ENCODE peak calls at places on chromosomes 12 and 14, in ten cellular contexts. H is natural killer cell, Y is gastrocnemius medialis, V is neural progenitor cell, L is tibial artery, F is right lobe of liver, N is GM13977, Z is body of pancreas, J is HFF-Myc, W is mammary epithelial cell. T is an unnamed sample.

GRCh38 chr14:52227559-52228222 is 39.8 kb upstream of the PTGDR start:
- DNase-seq in H (no peak), Y (no peak), V (no peak), L (no peak), F (no peak), N (no peak), Z (peak; percentile 22), J (no peak), W (no peak), T (no peak)

GRCh38 chr14:100278702-100279101 is 27.5 kb downstream of the SLC25A29 start:
- DNase-seq in H (no peak), Y (no peak), V (no peak), L (no peak), F (no peak), N (peak; percentile 34), Z (no peak), J (peak; percentile 16), W (peak; percentile 69), T (peak; percentile 42)

GRCh38 chr12:15757553-15758255 is 31.5 kb downstream of the EPS8 start:
- DNase-seq in H (no peak), Y (peak; percentile 20), V (no peak), L (peak; percentile 30), F (no peak), N (no peak), Z (no peak), J (peak; percentile 35), W (peak; percentile 91), T (no peak)

GRCh38 chr14:101008631-101009336 is 105.3 kb upstream of the RTL1 start:
- DNase-seq in H (no peak), Y (no peak), V (no peak), L (no peak), F (no peak), N (peak; percentile 12), Z (no peak), J (peak; percentile 62), W (no peak), T (peak; percentile 8)

GRCh38 chr14:68557648-68558047 is 235.2 kb downstream of the ZFP36L1 start:
- DNase-seq in H (no peak), Y (no peak), V (no peak), L (no peak), F (no peak), N (no peak), Z (no peak), J (no peak), W (no peak), T (no peak)

GRCh38 chr14:100568998-100569733 is 18.1 kb downstream of the BEGAIN start:
- DNase-seq in H (no peak), Y (no peak), V (no peak), L (no peak), F (no peak), N (no peak), Z (peak; percentile 52), J (no peak), W (no peak), T (no peak)

GRCh38 chr12:25557830-25558436 is 4.8 kb upstream of the LMNTD1 start:
- DNase-seq in H (no peak), Y (no peak), V (peak; percentile 75), L (no peak), F (no peak), N (peak; percentile 12), Z (peak; percentile 28), J (peak; percentile 25), W (peak; percentile 45), T (peak; percentile 8)

GRCh38 chr14:41830679-41831078 is 224.0 kb downstream of the LRFN5 start:
- DNase-seq in H (no peak), Y (no peak), V (no peak), L (no peak), F (no peak), N (no peak), Z (peak; percentile 4), J (no peak), W (peak; percentile 60), T (no peak)

GRCh38 chr12:95949801-95950206 is 6.7 kb downstream of the AMDHD1 start:
- DNase-seq in H (no peak), Y (no peak), V (peak; percentile 27), L (no peak), F (no peak), N (no peak), Z (no peak), J (no peak), W (no peak), T (no peak)

GRCh38 chr12:108846320-108846719 is 11.1 kb downstream of the SSH1 start:
- DNase-seq in H (no peak), Y (peak; percentile 89), V (no peak), L (no peak), F (no peak), N (no peak), Z (no peak), J (no peak), W (no peak), T (no peak)

GRCh38 chr12:25384038-25384953 is 133.6 kb upstream of the KRAS start:
- DNase-seq in H (no peak), Y (no peak), V (no peak), L (no peak), F (no peak), N (no peak), Z (no peak), J (no peak), W (no peak), T (no peak)

GRCh38 chr14:27668531-27668930 is 1070.7 kb upstream of the NOVA1 start:
- DNase-seq in H (no peak), Y (no peak), V (no peak), L (no peak), F (no peak), N (no peak), Z (no peak), J (no peak), W (no peak), T (no peak)

DNA sequence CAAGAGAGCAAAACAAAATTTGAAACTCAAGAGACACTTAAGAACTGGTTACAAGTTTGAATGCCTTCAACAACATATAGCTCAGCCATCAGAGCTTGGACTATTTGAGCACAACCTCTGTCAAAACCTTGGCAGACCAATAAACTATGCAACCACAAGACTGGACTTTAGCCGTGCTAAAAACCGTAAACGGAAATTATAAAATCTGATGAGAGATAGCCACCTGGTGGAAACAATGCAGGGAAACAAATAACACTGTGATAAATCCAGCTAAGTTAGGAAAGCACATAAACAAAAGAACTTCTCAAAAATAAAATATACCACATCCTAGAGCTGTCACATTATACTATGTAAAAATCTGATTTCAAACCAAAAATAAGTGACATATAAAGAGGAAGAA is 1074.2 kb upstream of the NOVA1 start:
- DNase-seq in H (no peak), Y (no peak), V (no peak), L (no peak), F (no peak), N (no peak), Z (no peak), J (no peak), W (no peak), T (no peak)
- TF ChIP-seq CTCF in H (no peak), Y (no peak), V (no peak), L (no peak), F (no peak), N (no peak), Z (no peak), J (no peak), W (no peak), T (no peak)

GRCh38 chr14:23403139-23403438 is 5.0 kb downstream of the MYH6 start:
- DNase-seq in H (no peak), Y (no peak), V (no peak), L (no peak), F (no peak), N (no peak), Z (no peak), J (no peak), W (no peak), T (no peak)
- TF ChIP-seq CTCF in H (no peak), Y (no peak), V (no peak), L (no peak), F (no peak), N (no peak), Z (no peak), J (no peak), W (no peak), T (no peak)

GRCh38 chr14:32933943-32934890 is 4.5 kb upstream of the NPAS3 start:
- DNase-seq in H (no peak), Y (no peak), V (peak; percentile 86), L (no peak), F (peak; percentile 36), N (peak; percentile 42), Z (peak; percentile 37), J (no peak), W (peak; percentile 17), T (peak; percentile 34)

GRCh38 chr14:32932921-32933622 is 5.6 kb upstream of the NPAS3 start:
- DNase-seq in H (no peak), Y (no peak), V (peak; percentile 67), L (peak; percentile 21), F (peak; percentile 30), N (peak; percentile 18), Z (peak; percentile 34), J (no peak), W (no peak), T (peak; percentile 18)

GRCh38 chr14:32934891-32935633 is 3.6 kb upstream of the NPAS3 start:
- DNase-seq in H (no peak), Y (no peak), V (peak; percentile 57), L (peak; percentile 32), F (peak; percentile 19), N (peak; percentile 28), Z (no peak), J (no peak), W (no peak), T (peak; percentile 34)

GRCh38 chr14:32933623-32933942 is 5.1 kb upstream of the NPAS3 start:
- DNase-seq in H (no peak), Y (no peak), V (peak; percentile 58), L (no peak), F (no peak), N (peak; percentile 9), Z (no peak), J (no peak), W (no peak), T (peak; percentile 13)

GRCh38 chr14:32932302-32932920 is 6.3 kb upstream of the NPAS3 start:
- DNase-seq in H (no peak), Y (no peak), V (peak; percentile 16), L (no peak), F (no peak), N (peak; percentile 20), Z (no peak), J (no peak), W (no peak), T (peak; percentile 12)
- TF ChIP-seq CTCF in H (no peak), Y (no peak), V (no peak), L (no peak), F (no peak), N (no peak), Z (no peak), J (no peak), W (no peak), T (no peak)

GRCh38 chr12:122895757-122896636 is at the start of gene VPS37B:
- DNase-seq in H (peak; percentile 98), Y (peak; percentile 52), V (peak; percentile 90), L (peak; percentile 64), F (peak; percentile 83), N (peak; percentile 92), Z (peak; percentile 86), J (peak; percentile 67), W (peak; percentile 81), T (peak; percentile 92)
- TF ChIP-seq CTCF in H (no peak), Y (no peak), V (no peak), L (no peak), F (no peak), N (no peak), Z (peak; percentile 24), J (no peak), W (no peak), T (no peak)

DNA sequence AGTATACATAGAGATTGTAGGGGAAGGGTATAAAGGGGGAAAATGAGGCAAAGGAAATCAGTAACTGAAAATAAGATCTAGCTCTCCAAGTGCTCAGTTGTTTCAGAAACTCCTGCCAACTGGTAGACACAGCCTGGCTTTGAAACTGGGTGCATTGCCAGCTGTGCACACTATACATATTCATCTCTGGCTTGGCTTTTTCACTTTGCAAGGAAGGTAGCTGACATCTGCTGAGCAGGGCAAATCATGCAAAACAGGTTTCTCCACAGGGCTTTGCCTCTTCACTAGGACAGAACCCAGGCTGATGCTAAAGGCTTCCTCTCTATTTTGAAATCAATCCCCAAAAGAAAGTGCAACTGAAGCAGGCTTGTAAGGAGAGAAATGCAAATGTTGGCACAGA is 101.5 kb downstream of the HELB start:
- DNase-seq in H (no peak), Y (no peak), V (no peak), L (no peak), F (no peak), N (no peak), Z (peak; percentile 60), J (no peak), W (peak; percentile 17), T (no peak)
- TF ChIP-seq CTCF in H (no peak), Y (no peak), V (no peak), L (no peak), F (no peak), N (no peak), Z (no peak), J (no peak), W (no peak), T (no peak)